ENCODE peak calls at places on chromosomes 2 and 18, in four cellular contexts. R is SK-N-SH, P is Panc1, Y is upper lobe of left lung. C is an unnamed sample.

GRCh38 chr2:205646680-205647079 is 35.6 kb upstream of the NRP2 start:
- DNase-seq in R (no peak), P (no peak), Y (no peak), C (no peak)

GRCh38 chr18:63511285-63511684 is 30.9 kb upstream of the SERPINB12 start:
- DNase-seq in R (peak), P (peak), Y (no peak), C (no peak)

GRCh38 chr2:183063083-183063482 is 15.5 kb upstream of the DUSP19 start:
- DNase-seq in R (no peak), P (no peak), Y (no peak), C (no peak)

GRCh38 chr2:236526459-236527197 is 43.0 kb upstream of the ACKR3 start:
- DNase-seq in R (no peak), P (no peak), Y (peak), C (no peak)

GRCh38 chr2:147366281-147366680 is 478.5 kb upstream of the ACVR2A start:
- DNase-seq in R (no peak), P (no peak), Y (no peak), C (no peak)

GRCh38 chr2:73089270-73090030 is 17.9 kb upstream of the SFXN5 start:
- DNase-seq in R (no peak), P (peak), Y (no peak), C (no peak)

GRCh38 chr18:8800041-8800441 is 94.7 kb downstream of the MTCL1 start:
- DNase-seq in R (no peak), P (no peak), Y (peak), C (no peak)

GRCh38 chr2:126882181-126882580 is 16.5 kb upstream of the TEX51 start:
- DNase-seq in R (no peak), P (no peak), Y (no peak), C (no peak)

GRCh38 chr2:201158111-201158929 is 24.6 kb upstream of the CASP10 start:
- DNase-seq in R (peak), P (peak), Y (no peak), C (peak)

GRCh38 chr2:194962254-194962653 is 694.8 kb upstream of the SLC39A10 start:
- DNase-seq in R (no peak), P (no peak), Y (no peak), C (no peak)

GRCh38 chr2:229768235-229768634 is 53.9 kb upstream of the DNER start:
- DNase-seq in R (no peak), P (no peak), Y (no peak), C (no peak)

GRCh38 chr2:110853516-110853915 is 121.1 kb downstream of the ACOXL start:
- DNase-seq in R (no peak), P (no peak), Y (no peak), C (no peak)

GRCh38 chr2:220277445-220277960 is 650.1 kb downstream of the SLC4A3 start:
- DNase-seq in R (no peak), P (peak), Y (no peak), C (no peak)

GRCh38 chr2:161122772-161123530 is 37.3 kb upstream of the TANK start:
- DNase-seq in R (no peak), P (peak), Y (no peak), C (peak)

GRCh38 chr2:20481798-20482405 is 35.0 kb downstream of the RHOB start:
- DNase-seq in R (no peak), P (no peak), Y (no peak), C (no peak)

GRCh38 chr2:237687666-237688065 is 60.3 kb downstream of the LRRFIP1 start:
- DNase-seq in R (peak), P (peak), Y (no peak), C (no peak)

GRCh38 chr2:100765481-100765880 is 54.5 kb upstream of the NPAS2 start:
- DNase-seq in R (no peak), P (no peak), Y (no peak), C (no peak)

DNA sequence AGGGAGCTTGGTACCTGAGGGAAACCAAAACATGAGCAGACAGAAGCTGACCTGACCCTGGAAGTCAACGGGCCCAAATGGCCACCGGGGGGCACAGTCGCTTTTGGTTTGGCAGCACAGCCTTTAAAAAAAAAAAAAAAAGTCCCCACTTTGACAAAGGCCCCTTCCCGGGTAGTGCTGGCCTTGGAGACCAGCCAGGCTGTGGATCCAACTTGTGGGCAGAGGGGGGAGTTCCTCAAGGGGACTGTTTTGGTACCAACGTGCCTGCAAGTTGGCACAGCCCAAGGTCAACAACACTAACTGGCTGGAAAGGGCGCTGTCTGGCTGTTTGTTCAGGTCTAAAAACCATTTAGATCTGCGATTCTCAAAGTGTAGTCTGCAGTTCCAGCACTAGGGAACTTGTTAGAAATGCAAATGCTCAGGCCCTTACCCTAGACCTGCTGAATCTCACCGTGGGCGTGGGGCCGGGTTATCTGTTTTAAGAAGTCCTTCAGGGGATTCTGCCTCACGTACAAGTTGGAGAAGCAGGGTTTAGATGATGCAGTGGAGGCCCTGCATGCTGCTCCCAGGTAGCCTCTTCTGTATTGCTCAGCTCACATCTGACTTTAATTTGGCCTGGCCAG is 83.0 kb downstream of the LPIN1 start:
- DNase-seq in R (peak), P (peak), Y (no peak), C (peak)
- H3K4me3 ChIP-seq in R (peak), P (peak), Y (peak), C (peak)

DNA sequence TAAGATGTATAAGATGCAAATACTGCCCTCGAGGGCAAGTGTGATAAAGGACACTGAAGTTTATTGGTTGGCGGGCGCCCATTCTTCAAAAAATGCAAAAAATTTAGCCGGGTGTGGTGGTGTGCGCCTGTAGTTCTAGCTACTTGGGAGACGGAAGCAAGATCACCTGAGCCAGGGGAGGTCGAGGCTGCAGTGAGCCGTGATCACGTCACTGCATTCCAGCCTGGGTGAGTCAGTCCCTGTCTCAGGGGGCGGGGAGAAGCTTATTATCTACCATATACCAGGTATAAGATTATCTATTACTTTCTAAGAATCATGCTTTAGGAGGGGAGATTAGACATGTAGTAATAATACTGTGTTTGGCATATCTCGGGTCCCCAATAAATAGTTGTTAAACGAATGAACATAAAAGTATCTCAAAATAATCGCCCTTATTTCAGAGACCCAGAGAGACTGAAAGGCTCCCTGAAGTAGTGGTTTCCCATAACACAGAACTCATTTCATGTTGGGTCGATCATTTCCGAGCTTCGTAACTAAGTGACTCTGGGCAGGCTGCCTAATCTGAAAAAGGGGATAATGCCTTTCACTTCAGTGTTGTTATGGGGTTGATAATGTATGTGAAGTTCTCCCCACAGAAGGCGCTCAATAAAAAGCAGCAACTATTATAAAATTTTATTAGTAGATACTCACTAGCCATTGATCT is 1.2 kb upstream of the SELENOI start:
- DNase-seq in R (no peak), P (no peak), Y (no peak), C (no peak)
- TF ChIP-seq POLR2AphosphoS5 in R (no peak), P (no peak), Y (no peak), C (peak)

GRCh38 chr2:30224147-30224546 is 7.2 kb upstream of the LBH start:
- DNase-seq in R (no peak), P (no peak), Y (no peak), C (no peak)

GRCh38 chr2:30226144-30227032 is 4.9 kb upstream of the LBH start:
- DNase-seq in R (no peak), P (no peak), Y (no peak), C (no peak)

GRCh38 chr2:30223413-30223874 is 7.9 kb upstream of the LBH start:
- DNase-seq in R (no peak), P (no peak), Y (no peak), C (no peak)

GRCh38 chr2:30222636-30223360 is 8.5 kb upstream of the LBH start:
- DNase-seq in R (no peak), P (no peak), Y (no peak), C (peak)

GRCh38 chr2:30225131-30225762 is 6.1 kb upstream of the LBH start:
- DNase-seq in R (no peak), P (no peak), Y (no peak), C (no peak)
- H3K4me3 ChIP-seq in R (peak), P (peak), Y (peak), C (peak)

GRCh38 chr2:96821113-96821512 is 5.0 kb downstream of the CNNM3 start:
- DNase-seq in R (no peak), P (no peak), Y (no peak), C (no peak)
- TF ChIP-seq POLR2AphosphoS5 in R (no peak), P (no peak), Y (no peak), C (no peak)

DNA sequence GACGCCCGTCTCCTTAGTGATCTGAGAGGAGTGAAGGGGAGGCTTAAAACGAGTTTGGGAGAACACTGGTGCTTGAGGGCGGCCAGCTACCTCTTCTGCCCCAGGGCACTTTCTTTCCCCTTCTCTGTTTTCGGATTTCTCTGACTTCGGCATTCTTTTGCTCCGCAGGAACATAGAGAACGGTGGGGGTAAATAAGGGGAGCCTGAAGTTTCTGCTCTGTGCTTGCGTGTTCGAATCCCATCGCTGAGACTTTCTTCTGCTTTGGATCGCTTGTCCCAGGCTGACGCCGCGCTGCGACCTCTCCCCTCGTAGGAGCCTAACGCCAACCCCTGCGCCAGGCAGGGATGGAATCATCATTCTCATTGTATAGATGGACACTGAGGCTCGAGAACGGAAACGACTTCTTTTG is 3.0 kb upstream of the DLX2 start:
- DNase-seq in R (peak), P (no peak), Y (no peak), C (no peak)
- H3K4me3 ChIP-seq in R (peak), P (peak), Y (no peak), C (no peak)

GRCh38 chr2:168056242-168056641 is 191.2 kb downstream of the STK39 start:
- DNase-seq in R (no peak), P (no peak), Y (no peak), C (no peak)

GRCh38 chr2:168050377-168050776 is 197.0 kb downstream of the STK39 start:
- DNase-seq in R (no peak), P (no peak), Y (no peak), C (no peak)

GRCh38 chr2:168053676-168054075 is 193.7 kb downstream of the STK39 start:
- DNase-seq in R (peak), P (no peak), Y (no peak), C (no peak)

GRCh38 chr2:168058675-168059074 is 188.7 kb downstream of the STK39 start:
- DNase-seq in R (peak), P (no peak), Y (no peak), C (no peak)

DNA sequence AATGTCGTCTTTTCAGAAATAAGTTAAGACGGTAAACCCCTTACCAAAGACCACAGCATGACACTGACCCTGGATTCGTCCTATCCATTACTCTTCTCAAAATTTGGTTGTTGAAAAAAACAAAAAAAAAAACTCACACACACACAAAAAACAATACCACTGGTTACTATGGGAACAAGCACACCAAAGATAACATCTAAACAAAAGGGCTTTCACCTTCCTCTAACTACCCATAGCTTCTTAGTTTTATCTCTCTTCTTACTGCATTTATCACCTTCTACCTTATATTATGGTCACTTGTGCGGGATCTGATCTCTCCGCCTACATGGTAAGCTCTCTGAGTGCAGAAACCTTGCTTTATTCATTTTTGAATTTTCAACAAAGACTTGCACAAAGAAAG is 192.7 kb downstream of the STK39 start:
- DNase-seq in R (no peak), P (no peak), Y (no peak), C (no peak)
- TF ChIP-seq POLR2AphosphoS5 in R (no peak), P (no peak), Y (no peak), C (no peak)

DNA sequence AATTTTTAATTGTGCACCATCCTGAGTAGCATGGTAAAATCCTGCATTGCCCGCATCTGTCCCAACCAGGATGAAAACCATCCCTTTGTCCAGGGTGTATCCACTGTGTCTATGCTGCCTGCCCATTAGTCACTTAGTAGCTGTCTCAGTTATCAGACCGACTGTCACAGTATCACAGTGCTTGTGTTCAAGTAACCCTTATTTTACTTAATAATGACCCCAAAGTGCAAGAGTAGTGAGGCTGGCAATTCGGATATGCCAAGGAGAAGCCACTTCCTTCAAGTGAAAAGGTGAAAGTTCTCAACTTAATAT is 8.8 kb downstream of the ITSN2 start:
- DNase-seq in R (no peak), P (no peak), Y (no peak), C (no peak)
- H3K4me3 ChIP-seq in R (no peak), P (no peak), Y (no peak), C (no peak)